ENCODE peak calls at places on chromosomes 6 and 20, in eight cellular contexts. One of them, this sample, is unnamed.

GRCh38 chr6:81969814-81970213 is 217.3 kb upstream of the TENT5A start:
- DNase-seq in activated T-helper 1 cell treated with anti-CD3 and anti-CD28 coated beads, Interleukin-2, amount 50 U/mL, for 16 hours: no peak
- DNase-seq in Right ventricle myocardium inferior: no peak
- DNase-seq in OCI-LY7: no peak
- DNase-seq in GM04503: no peak
- DNase-seq in adipocyte: no peak
- DNase-seq in activated gamma-delta T cell treated with Interleukin-2 at 50 U/mL for 16 hours: no peak
- DNase-seq in fibroblast of mammary gland: no peak
- DNase-seq in this sample: no peak

GRCh38 chr20:61422636-61423425 is 170.8 kb downstream of the CDH4 start:
- DNase-seq in adipocyte: no peak
- DNase-seq in OCI-LY7: no peak
- DNase-seq in fibroblast of mammary gland: no peak
- DNase-seq in activated gamma-delta T cell treated with Interleukin-2 at 50 U/mL for 16 hours: no peak
- DNase-seq in GM04503: no peak
- DNase-seq in Right ventricle myocardium inferior: no peak
- DNase-seq in activated T-helper 1 cell treated with anti-CD3 and anti-CD28 coated beads, Interleukin-2, amount 50 U/mL, for 16 hours: no peak
- DNase-seq in this sample: no peak

GRCh38 chr6:90294989-90295853 is 1.4 kb downstream of the BACH2 start:
- DNase-seq in activated gamma-delta T cell treated with Interleukin-2 at 50 U/mL for 16 hours: peak
- DNase-seq in OCI-LY7: peak
- DNase-seq in GM04503: no peak
- DNase-seq in activated T-helper 1 cell treated with anti-CD3 and anti-CD28 coated beads, Interleukin-2, amount 50 U/mL, for 16 hours: peak
- DNase-seq in adipocyte: peak
- DNase-seq in fibroblast of mammary gland: peak
- DNase-seq in Right ventricle myocardium inferior: peak
- DNase-seq in this sample: no peak

GRCh38 chr20:50191566-50192363 is 1.1 kb downstream of the CEBPB start:
- DNase-seq in adipocyte: peak
- DNase-seq in fibroblast of mammary gland: no peak
- DNase-seq in OCI-LY7: peak
- DNase-seq in Right ventricle myocardium inferior: no peak
- DNase-seq in activated T-helper 1 cell treated with anti-CD3 and anti-CD28 coated beads, Interleukin-2, amount 50 U/mL, for 16 hours: peak
- DNase-seq in GM04503: no peak
- DNase-seq in activated gamma-delta T cell treated with Interleukin-2 at 50 U/mL for 16 hours: peak
- DNase-seq in this sample: peak

GRCh38 chr6:116492331-116493067 is 18.9 kb upstream of the CALHM5 start:
- DNase-seq in adipocyte: no peak
- DNase-seq in fibroblast of mammary gland: no peak
- DNase-seq in OCI-LY7: no peak
- DNase-seq in GM04503: no peak
- DNase-seq in Right ventricle myocardium inferior: no peak
- DNase-seq in activated gamma-delta T cell treated with Interleukin-2 at 50 U/mL for 16 hours: no peak
- DNase-seq in activated T-helper 1 cell treated with anti-CD3 and anti-CD28 coated beads, Interleukin-2, amount 50 U/mL, for 16 hours: no peak
- DNase-seq in this sample: no peak

GRCh38 chr6:14703586-14703985 is 542.3 kb upstream of the JARID2 start:
- DNase-seq in fibroblast of mammary gland: peak
- DNase-seq in GM04503: no peak
- DNase-seq in activated gamma-delta T cell treated with Interleukin-2 at 50 U/mL for 16 hours: no peak
- DNase-seq in activated T-helper 1 cell treated with anti-CD3 and anti-CD28 coated beads, Interleukin-2, amount 50 U/mL, for 16 hours: no peak
- DNase-seq in adipocyte: peak
- DNase-seq in OCI-LY7: no peak
- DNase-seq in Right ventricle myocardium inferior: no peak
- DNase-seq in this sample: no peak

GRCh38 chr6:32153252-32153834 is 598 bp upstream of the PPT2 start:
- DNase-seq in GM04503: no peak
- DNase-seq in activated gamma-delta T cell treated with Interleukin-2 at 50 U/mL for 16 hours: no peak
- DNase-seq in Right ventricle myocardium inferior: peak
- DNase-seq in fibroblast of mammary gland: peak
- DNase-seq in OCI-LY7: no peak
- DNase-seq in activated T-helper 1 cell treated with anti-CD3 and anti-CD28 coated beads, Interleukin-2, amount 50 U/mL, for 16 hours: no peak
- DNase-seq in adipocyte: peak
- DNase-seq in this sample: no peak

GRCh38 chr20:54293526-54293925 is 85.6 kb downstream of the PFDN4 start:
- DNase-seq in GM04503: no peak
- DNase-seq in activated T-helper 1 cell treated with anti-CD3 and anti-CD28 coated beads, Interleukin-2, amount 50 U/mL, for 16 hours: no peak
- DNase-seq in fibroblast of mammary gland: no peak
- DNase-seq in adipocyte: peak
- DNase-seq in Right ventricle myocardium inferior: no peak
- DNase-seq in OCI-LY7: no peak
- DNase-seq in activated gamma-delta T cell treated with Interleukin-2 at 50 U/mL for 16 hours: no peak
- DNase-seq in this sample: no peak

GRCh38 chr6:45115696-45116095 is 212.4 kb upstream of the RUNX2 start:
- DNase-seq in OCI-LY7: no peak
- DNase-seq in adipocyte: peak
- DNase-seq in fibroblast of mammary gland: peak
- DNase-seq in activated gamma-delta T cell treated with Interleukin-2 at 50 U/mL for 16 hours: no peak
- DNase-seq in Right ventricle myocardium inferior: no peak
- DNase-seq in activated T-helper 1 cell treated with anti-CD3 and anti-CD28 coated beads, Interleukin-2, amount 50 U/mL, for 16 hours: no peak
- DNase-seq in GM04503: peak
- DNase-seq in this sample: no peak

GRCh38 chr20:32479697-32480140 is 105.4 kb downstream of the NOL4L start:
- DNase-seq in fibroblast of mammary gland: no peak
- DNase-seq in activated T-helper 1 cell treated with anti-CD3 and anti-CD28 coated beads, Interleukin-2, amount 50 U/mL, for 16 hours: no peak
- DNase-seq in OCI-LY7: no peak
- DNase-seq in GM04503: no peak
- DNase-seq in activated gamma-delta T cell treated with Interleukin-2 at 50 U/mL for 16 hours: no peak
- DNase-seq in Right ventricle myocardium inferior: peak
- DNase-seq in adipocyte: no peak
- DNase-seq in this sample: no peak

GRCh38 chr6:156427345-156427744 is 349.8 kb upstream of the ARID1B start:
- DNase-seq in activated T-helper 1 cell treated with anti-CD3 and anti-CD28 coated beads, Interleukin-2, amount 50 U/mL, for 16 hours: no peak
- DNase-seq in adipocyte: peak
- DNase-seq in GM04503: peak
- DNase-seq in Right ventricle myocardium inferior: no peak
- DNase-seq in activated gamma-delta T cell treated with Interleukin-2 at 50 U/mL for 16 hours: no peak
- DNase-seq in OCI-LY7: no peak
- DNase-seq in fibroblast of mammary gland: peak
- DNase-seq in this sample: peak

GRCh38 chr20:14918981-14919380 is 581.6 kb upstream of the FLRT3 start:
- DNase-seq in activated T-helper 1 cell treated with anti-CD3 and anti-CD28 coated beads, Interleukin-2, amount 50 U/mL, for 16 hours: no peak
- DNase-seq in activated gamma-delta T cell treated with Interleukin-2 at 50 U/mL for 16 hours: no peak
- DNase-seq in fibroblast of mammary gland: peak
- DNase-seq in OCI-LY7: no peak
- DNase-seq in Right ventricle myocardium inferior: no peak
- DNase-seq in adipocyte: peak
- DNase-seq in GM04503: no peak
- DNase-seq in this sample: no peak

GRCh38 chr20:60223174-60223573 is 265.0 kb downstream of the CDH26 start:
- DNase-seq in activated T-helper 1 cell treated with anti-CD3 and anti-CD28 coated beads, Interleukin-2, amount 50 U/mL, for 16 hours: no peak
- DNase-seq in fibroblast of mammary gland: no peak
- DNase-seq in GM04503: no peak
- DNase-seq in OCI-LY7: no peak
- DNase-seq in Right ventricle myocardium inferior: no peak
- DNase-seq in activated gamma-delta T cell treated with Interleukin-2 at 50 U/mL for 16 hours: no peak
- DNase-seq in adipocyte: no peak
- DNase-seq in this sample: no peak

GRCh38 chr6:151109361-151109760 is 130.4 kb upstream of the AKAP12 start:
- DNase-seq in activated T-helper 1 cell treated with anti-CD3 and anti-CD28 coated beads, Interleukin-2, amount 50 U/mL, for 16 hours: no peak
- DNase-seq in OCI-LY7: no peak
- DNase-seq in GM04503: no peak
- DNase-seq in activated gamma-delta T cell treated with Interleukin-2 at 50 U/mL for 16 hours: no peak
- DNase-seq in adipocyte: peak
- DNase-seq in Right ventricle myocardium inferior: no peak
- DNase-seq in fibroblast of mammary gland: no peak
- DNase-seq in this sample: no peak

GRCh38 chr6:29887819-29888581 is 54.3 kb upstream of the HLA-A start:
- DNase-seq in Right ventricle myocardium inferior: peak
- DNase-seq in GM04503: no peak
- DNase-seq in activated gamma-delta T cell treated with Interleukin-2 at 50 U/mL for 16 hours: peak
- DNase-seq in OCI-LY7: no peak
- DNase-seq in fibroblast of mammary gland: peak
- DNase-seq in activated T-helper 1 cell treated with anti-CD3 and anti-CD28 coated beads, Interleukin-2, amount 50 U/mL, for 16 hours: peak
- DNase-seq in adipocyte: peak
- DNase-seq in this sample: peak

GRCh38 chr6:80605165-80605989 is 498.9 kb downstream of the BCKDHB start:
- DNase-seq in fibroblast of mammary gland: peak
- DNase-seq in GM04503: no peak
- DNase-seq in activated gamma-delta T cell treated with Interleukin-2 at 50 U/mL for 16 hours: no peak
- DNase-seq in adipocyte: peak
- DNase-seq in OCI-LY7: no peak
- DNase-seq in Right ventricle myocardium inferior: no peak
- DNase-seq in activated T-helper 1 cell treated with anti-CD3 and anti-CD28 coated beads, Interleukin-2, amount 50 U/mL, for 16 hours: no peak
- DNase-seq in this sample: peak

GRCh38 chr20:58312836-58313235 is 3.3 kb downstream of the RAB22A start:
- DNase-seq in fibroblast of mammary gland: no peak
- DNase-seq in activated T-helper 1 cell treated with anti-CD3 and anti-CD28 coated beads, Interleukin-2, amount 50 U/mL, for 16 hours: no peak
- DNase-seq in activated gamma-delta T cell treated with Interleukin-2 at 50 U/mL for 16 hours: no peak
- DNase-seq in adipocyte: no peak
- DNase-seq in Right ventricle myocardium inferior: no peak
- DNase-seq in OCI-LY7: no peak
- DNase-seq in GM04503: no peak
- DNase-seq in this sample: no peak

GRCh38 chr6:166253277-166254229 is 54.6 kb downstream of the PRR18 start:
- DNase-seq in Right ventricle myocardium inferior: peak
- DNase-seq in activated T-helper 1 cell treated with anti-CD3 and anti-CD28 coated beads, Interleukin-2, amount 50 U/mL, for 16 hours: no peak
- DNase-seq in adipocyte: peak
- DNase-seq in activated gamma-delta T cell treated with Interleukin-2 at 50 U/mL for 16 hours: no peak
- DNase-seq in fibroblast of mammary gland: no peak
- DNase-seq in GM04503: no peak
- DNase-seq in OCI-LY7: no peak
- DNase-seq in this sample: no peak

GRCh38 chr6:108947114-108947854 is 99.1 kb downstream of the ARMC2 start:
- DNase-seq in fibroblast of mammary gland: peak
- DNase-seq in activated gamma-delta T cell treated with Interleukin-2 at 50 U/mL for 16 hours: no peak
- DNase-seq in OCI-LY7: no peak
- DNase-seq in activated T-helper 1 cell treated with anti-CD3 and anti-CD28 coated beads, Interleukin-2, amount 50 U/mL, for 16 hours: no peak
- DNase-seq in GM04503: peak
- DNase-seq in Right ventricle myocardium inferior: no peak
- DNase-seq in adipocyte: peak
- DNase-seq in this sample: peak

GRCh38 chr6:164897523-164898094 is 411.8 kb downstream of the C6orf118 start:
- DNase-seq in adipocyte: no peak
- DNase-seq in activated T-helper 1 cell treated with anti-CD3 and anti-CD28 coated beads, Interleukin-2, amount 50 U/mL, for 16 hours: no peak
- DNase-seq in activated gamma-delta T cell treated with Interleukin-2 at 50 U/mL for 16 hours: no peak
- DNase-seq in Right ventricle myocardium inferior: no peak
- DNase-seq in GM04503: no peak
- DNase-seq in OCI-LY7: peak
- DNase-seq in fibroblast of mammary gland: no peak
- DNase-seq in this sample: no peak

GRCh38 chr6:30044630-30045029 is 16.4 kb upstream of the POLR1H start:
- DNase-seq in GM04503: no peak
- DNase-seq in activated gamma-delta T cell treated with Interleukin-2 at 50 U/mL for 16 hours: no peak
- DNase-seq in Right ventricle myocardium inferior: no peak
- DNase-seq in OCI-LY7: no peak
- DNase-seq in activated T-helper 1 cell treated with anti-CD3 and anti-CD28 coated beads, Interleukin-2, amount 50 U/mL, for 16 hours: no peak
- DNase-seq in fibroblast of mammary gland: peak
- DNase-seq in adipocyte: peak
- DNase-seq in this sample: peak

GRCh38 chr6:164561656-164562055 is 747.7 kb downstream of the C6orf118 start:
- DNase-seq in fibroblast of mammary gland: no peak
- DNase-seq in activated gamma-delta T cell treated with Interleukin-2 at 50 U/mL for 16 hours: no peak
- DNase-seq in OCI-LY7: no peak
- DNase-seq in adipocyte: no peak
- DNase-seq in Right ventricle myocardium inferior: no peak
- DNase-seq in GM04503: no peak
- DNase-seq in activated T-helper 1 cell treated with anti-CD3 and anti-CD28 coated beads, Interleukin-2, amount 50 U/mL, for 16 hours: no peak
- DNase-seq in this sample: no peak

GRCh38 chr20:49699200-49699992 is 14.3 kb downstream of the B4GALT5 start:
- DNase-seq in GM04503: no peak
- DNase-seq in Right ventricle myocardium inferior: no peak
- DNase-seq in fibroblast of mammary gland: peak
- DNase-seq in adipocyte: peak
- DNase-seq in activated T-helper 1 cell treated with anti-CD3 and anti-CD28 coated beads, Interleukin-2, amount 50 U/mL, for 16 hours: no peak
- DNase-seq in activated gamma-delta T cell treated with Interleukin-2 at 50 U/mL for 16 hours: peak
- DNase-seq in OCI-LY7: no peak
- DNase-seq in this sample: peak

GRCh38 chr20:9211016-9211760 is 142.3 kb downstream of the PLCB4 start:
- DNase-seq in GM04503: no peak
- DNase-seq in OCI-LY7: no peak
- DNase-seq in fibroblast of mammary gland: no peak
- DNase-seq in Right ventricle myocardium inferior: no peak
- DNase-seq in adipocyte: no peak
- DNase-seq in activated gamma-delta T cell treated with Interleukin-2 at 50 U/mL for 16 hours: no peak
- DNase-seq in activated T-helper 1 cell treated with anti-CD3 and anti-CD28 coated beads, Interleukin-2, amount 50 U/mL, for 16 hours: no peak
- DNase-seq in this sample: no peak

GRCh38 chr20:33578510-33578909 is 83.6 kb upstream of the C20orf144 start:
- DNase-seq in activated T-helper 1 cell treated with anti-CD3 and anti-CD28 coated beads, Interleukin-2, amount 50 U/mL, for 16 hours: no peak
- DNase-seq in OCI-LY7: no peak
- DNase-seq in GM04503: peak
- DNase-seq in Right ventricle myocardium inferior: no peak
- DNase-seq in activated gamma-delta T cell treated with Interleukin-2 at 50 U/mL for 16 hours: no peak
- DNase-seq in fibroblast of mammary gland: peak
- DNase-seq in adipocyte: peak
- DNase-seq in this sample: peak

GRCh38 chr20:43563429-43563828 is 4.6 kb downstream of the SGK2 start:
- DNase-seq in OCI-LY7: peak
- DNase-seq in activated gamma-delta T cell treated with Interleukin-2 at 50 U/mL for 16 hours: no peak
- DNase-seq in activated T-helper 1 cell treated with anti-CD3 and anti-CD28 coated beads, Interleukin-2, amount 50 U/mL, for 16 hours: no peak
- DNase-seq in GM04503: no peak
- DNase-seq in Right ventricle myocardium inferior: no peak
- DNase-seq in fibroblast of mammary gland: peak
- DNase-seq in adipocyte: no peak
- DNase-seq in this sample: no peak

GRCh38 chr20:52493177-52493711 is 301.7 kb upstream of the ZFP64 start:
- DNase-seq in GM04503: no peak
- DNase-seq in OCI-LY7: no peak
- DNase-seq in activated gamma-delta T cell treated with Interleukin-2 at 50 U/mL for 16 hours: no peak
- DNase-seq in adipocyte: no peak
- DNase-seq in Right ventricle myocardium inferior: no peak
- DNase-seq in fibroblast of mammary gland: peak
- DNase-seq in activated T-helper 1 cell treated with anti-CD3 and anti-CD28 coated beads, Interleukin-2, amount 50 U/mL, for 16 hours: no peak
- DNase-seq in this sample: peak

GRCh38 chr20:44832724-44833123 is 22.4 kb upstream of the RIMS4 start:
- DNase-seq in OCI-LY7: peak
- DNase-seq in fibroblast of mammary gland: peak
- DNase-seq in activated T-helper 1 cell treated with anti-CD3 and anti-CD28 coated beads, Interleukin-2, amount 50 U/mL, for 16 hours: no peak
- DNase-seq in GM04503: no peak
- DNase-seq in adipocyte: peak
- DNase-seq in activated gamma-delta T cell treated with Interleukin-2 at 50 U/mL for 16 hours: no peak
- DNase-seq in Right ventricle myocardium inferior: no peak
- DNase-seq in this sample: peak

GRCh38 chr6:2986722-2987196 is 12.9 kb upstream of the NQO2 start:
- DNase-seq in activated gamma-delta T cell treated with Interleukin-2 at 50 U/mL for 16 hours: no peak
- DNase-seq in fibroblast of mammary gland: peak
- DNase-seq in Right ventricle myocardium inferior: no peak
- DNase-seq in adipocyte: peak
- DNase-seq in OCI-LY7: no peak
- DNase-seq in activated T-helper 1 cell treated with anti-CD3 and anti-CD28 coated beads, Interleukin-2, amount 50 U/mL, for 16 hours: no peak
- DNase-seq in GM04503: peak
- DNase-seq in this sample: peak

GRCh38 chr6:24536466-24536865 is 41.7 kb downstream of the ALDH5A1 start:
- DNase-seq in OCI-LY7: no peak
- DNase-seq in adipocyte: no peak
- DNase-seq in activated gamma-delta T cell treated with Interleukin-2 at 50 U/mL for 16 hours: no peak
- DNase-seq in GM04503: no peak
- DNase-seq in activated T-helper 1 cell treated with anti-CD3 and anti-CD28 coated beads, Interleukin-2, amount 50 U/mL, for 16 hours: no peak
- DNase-seq in Right ventricle myocardium inferior: no peak
- DNase-seq in fibroblast of mammary gland: no peak
- DNase-seq in this sample: no peak

GRCh38 chr20:47273591-47274235 is 82.8 kb downstream of the ZMYND8 start:
- DNase-seq in OCI-LY7: no peak
- DNase-seq in Right ventricle myocardium inferior: no peak
- DNase-seq in adipocyte: peak
- DNase-seq in fibroblast of mammary gland: peak
- DNase-seq in activated gamma-delta T cell treated with Interleukin-2 at 50 U/mL for 16 hours: no peak
- DNase-seq in activated T-helper 1 cell treated with anti-CD3 and anti-CD28 coated beads, Interleukin-2, amount 50 U/mL, for 16 hours: no peak
- DNase-seq in GM04503: no peak
- DNase-seq in this sample: peak

GRCh38 chr6:21522773-21523490 is 70.6 kb upstream of the SOX4 start:
- DNase-seq in OCI-LY7: no peak
- DNase-seq in activated gamma-delta T cell treated with Interleukin-2 at 50 U/mL for 16 hours: no peak
- DNase-seq in GM04503: no peak
- DNase-seq in Right ventricle myocardium inferior: no peak
- DNase-seq in fibroblast of mammary gland: no peak
- DNase-seq in adipocyte: no peak
- DNase-seq in activated T-helper 1 cell treated with anti-CD3 and anti-CD28 coated beads, Interleukin-2, amount 50 U/mL, for 16 hours: no peak
- DNase-seq in this sample: no peak

GRCh38 chr20:41027366-41027765 is 1.3 kb upstream of the TOP1 start:
- DNase-seq in OCI-LY7: no peak
- DNase-seq in activated T-helper 1 cell treated with anti-CD3 and anti-CD28 coated beads, Interleukin-2, amount 50 U/mL, for 16 hours: no peak
- DNase-seq in adipocyte: no peak
- DNase-seq in GM04503: no peak
- DNase-seq in activated gamma-delta T cell treated with Interleukin-2 at 50 U/mL for 16 hours: no peak
- DNase-seq in fibroblast of mammary gland: no peak
- DNase-seq in Right ventricle myocardium inferior: no peak
- DNase-seq in this sample: no peak

This sample was measured in HS-5.